ENCODE peak calls at places on chromosomes 5 and 9, in four cellular contexts. M, R, Y and C are unnamed samples.

GRCh38 chr5:65926893-65927292 is 518 bp downstream of the ERBIN start:
- DNase-seq in Y (no peak), M (no peak), R (no peak), C (no peak)

GRCh38 chr9:120778758-120779157 is 14.5 kb downstream of the FBXW2 start:
- DNase-seq in Y (no peak), M (no peak), R (no peak), C (no peak)

GRCh38 chr5:122229551-122229950 is 82.5 kb upstream of the SNCAIP start:
- DNase-seq in R (no peak), M (no peak), Y (no peak), C (no peak)

GRCh38 chr9:123925820-123926219 is 4.1 kb downstream of the DENND1A start:
- DNase-seq in M (no peak), R (no peak), Y (peak), C (no peak)

GRCh38 chr9:128552153-128552743 is at the start of gene SPTAN1:
- DNase-seq in M (peak), R (peak), Y (peak), C (peak)

GRCh38 chr5:55918097-55919035 is 67.2 kb downstream of the IL31RA start:
- DNase-seq in Y (no peak), M (no peak), R (no peak), C (peak)

GRCh38 chr5:143051244-143052058 is 281.3 kb downstream of the ARHGAP26 start:
- DNase-seq in R (no peak), M (peak), Y (peak), C (no peak)

GRCh38 chr9:80707120-80707519 is 982.2 kb downstream of the TLE1 start:
- DNase-seq in M (peak), Y (peak), R (no peak), C (no peak)

GRCh38 chr9:134602547-134603362 is 38.8 kb upstream of the COL5A1 start:
- DNase-seq in R (peak), Y (peak), M (peak), C (peak)

GRCh38 chr5:532521-533242 is 8.4 kb upstream of the SLC9A3 start:
- DNase-seq in R (peak), Y (no peak), M (no peak), C (no peak)

GRCh38 chr5:164132358-164132757 is 626.9 kb downstream of the MAT2B start:
- DNase-seq in Y (no peak), R (no peak), M (no peak), C (no peak)

GRCh38 chr5:133118741-133119140 is 66.9 kb downstream of the HSPA4 start:
- DNase-seq in M (no peak), R (peak), Y (no peak), C (no peak)

GRCh38 chr9:128159073-128159783 is 837 bp upstream of the BBLN start:
- DNase-seq in Y (no peak), M (no peak), R (peak), C (no peak)

GRCh38 chr9:79858509-79858908 is 286.7 kb downstream of the TLE4 start:
- DNase-seq in R (no peak), M (peak), Y (peak), C (no peak)

GRCh38 chr5:138148811-138149210 is 9.6 kb upstream of the NME5 start:
- DNase-seq in R (peak), Y (peak), M (peak), C (no peak)

GRCh38 chr5:180977852-180978251 is 10.8 kb upstream of the BTNL3 start:
- DNase-seq in Y (no peak), M (no peak), R (no peak), C (no peak)

GRCh38 chr5:144202725-144203124 is 32.1 kb downstream of the KCTD16 start:
- DNase-seq in Y (no peak), M (no peak), R (no peak), C (no peak)

GRCh38 chr5:142178651-142179050 is 70.1 kb downstream of the NDFIP1 start:
- DNase-seq in M (no peak), R (no peak), Y (no peak), C (no peak)

GRCh38 chr9:110942522-110942921 is 95.7 kb downstream of the LPAR1 start:
- DNase-seq in M (peak), Y (peak), R (no peak), C (no peak)

GRCh38 chr5:51632794-51633193 is 249.5 kb downstream of the ISL1 start:
- DNase-seq in M (no peak), R (peak), Y (no peak), C (no peak)

GRCh38 chr5:16304846-16305245 is 125.3 kb upstream of the MARCHF11 start:
- DNase-seq in R (no peak), M (no peak), Y (peak), C (no peak)

GRCh38 chr5:154285661-154286408 is 95.3 kb downstream of the GALNT10 start:
- DNase-seq in Y (peak), M (peak), R (no peak), C (no peak)

GRCh38 chr5:981466-981865 is 27.1 kb upstream of the NKD2 start:
- DNase-seq in M (no peak), Y (no peak), R (no peak), C (no peak)

GRCh38 chr9:96025995-96026572 is 150.6 kb downstream of the ERCC6L2 start:
- DNase-seq in Y (no peak), R (peak), M (no peak), C (no peak)

GRCh38 chr5:1901081-1901480 is 18.4 kb upstream of the IRX4 start:
- DNase-seq in R (no peak), M (no peak), Y (no peak), C (no peak)

GRCh38 chr5:83475540-83476469 is 4.3 kb downstream of the VCAN start:
- DNase-seq in R (no peak), M (peak), Y (peak), C (no peak)

GRCh38 chr9:128372188-128372641 is 1.0 kb downstream of the URM1 start:
- DNase-seq in M (no peak), Y (no peak), R (no peak), C (no peak)

GRCh38 chr5:81779125-81779934 is 28.4 kb upstream of the SSBP2 start:
- DNase-seq in Y (peak), M (no peak), R (peak), C (peak)

GRCh38 chr5:14249258-14250093 is 106.3 kb downstream of the TRIO start:
- DNase-seq in M (no peak), R (no peak), Y (no peak), C (no peak)
- H3K4me3 ChIP-seq in M (no peak), R (no peak), Y (no peak), C (no peak)

DNA sequence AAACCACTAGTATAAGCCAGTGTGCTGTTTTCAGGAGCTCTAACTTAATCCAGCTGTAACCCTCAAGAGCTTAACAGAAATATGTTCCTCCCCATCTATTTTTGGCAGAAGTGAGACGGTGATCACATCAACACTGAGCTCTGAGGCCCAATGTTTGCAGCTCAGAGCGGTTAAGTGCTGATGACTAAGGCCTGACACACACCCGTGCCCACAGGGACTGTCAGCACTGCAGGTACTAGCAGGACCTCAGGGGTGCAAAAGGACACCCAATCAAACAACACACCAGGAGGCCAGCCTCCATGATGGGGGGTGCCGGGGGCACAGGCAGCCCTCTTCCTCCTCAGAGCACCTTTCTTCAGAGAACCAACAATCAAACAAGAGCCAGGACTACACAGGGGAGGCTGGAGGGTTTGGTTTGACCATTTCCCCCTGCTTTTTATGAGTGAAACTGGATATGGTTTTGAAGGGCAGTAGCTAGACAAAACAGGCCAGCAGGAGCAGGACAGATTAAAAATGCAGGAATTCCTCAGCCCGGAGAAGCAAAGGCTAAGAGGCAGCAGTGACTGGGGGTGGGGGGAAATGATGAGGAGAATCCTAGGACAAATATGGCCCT is 61.3 kb downstream of the RAPGEF1 start:
- DNase-seq in M (peak), R (peak), Y (peak), C (peak)
- H3K4me3 ChIP-seq in M (no peak), R (no peak), Y (no peak), C (no peak)

DNA sequence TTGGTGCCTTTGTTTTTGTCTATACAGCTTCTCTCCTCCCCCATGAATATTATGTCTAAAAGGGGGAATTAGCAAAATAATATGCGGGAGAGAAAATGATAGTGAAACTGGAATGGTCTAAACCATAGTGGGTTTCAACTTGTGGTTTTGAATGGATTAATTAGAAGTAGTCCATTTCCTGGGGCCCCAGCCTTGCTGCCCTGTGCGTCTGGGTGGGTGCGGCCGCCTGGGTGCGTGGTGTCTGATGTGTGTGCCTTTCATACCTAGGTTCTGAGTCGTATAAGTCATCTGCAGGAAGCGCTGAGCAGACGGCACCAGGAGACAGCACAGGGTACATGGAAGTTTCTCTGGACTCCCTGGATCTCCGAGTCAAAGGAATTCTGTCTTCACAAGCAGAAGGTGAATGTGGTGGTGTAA is 120.0 kb upstream of the CACNA1B start:
- DNase-seq in Y (peak), R (no peak), M (peak), C (no peak)
- H3K4me3 ChIP-seq in Y (no peak), R (no peak), M (no peak), C (no peak)

DNA sequence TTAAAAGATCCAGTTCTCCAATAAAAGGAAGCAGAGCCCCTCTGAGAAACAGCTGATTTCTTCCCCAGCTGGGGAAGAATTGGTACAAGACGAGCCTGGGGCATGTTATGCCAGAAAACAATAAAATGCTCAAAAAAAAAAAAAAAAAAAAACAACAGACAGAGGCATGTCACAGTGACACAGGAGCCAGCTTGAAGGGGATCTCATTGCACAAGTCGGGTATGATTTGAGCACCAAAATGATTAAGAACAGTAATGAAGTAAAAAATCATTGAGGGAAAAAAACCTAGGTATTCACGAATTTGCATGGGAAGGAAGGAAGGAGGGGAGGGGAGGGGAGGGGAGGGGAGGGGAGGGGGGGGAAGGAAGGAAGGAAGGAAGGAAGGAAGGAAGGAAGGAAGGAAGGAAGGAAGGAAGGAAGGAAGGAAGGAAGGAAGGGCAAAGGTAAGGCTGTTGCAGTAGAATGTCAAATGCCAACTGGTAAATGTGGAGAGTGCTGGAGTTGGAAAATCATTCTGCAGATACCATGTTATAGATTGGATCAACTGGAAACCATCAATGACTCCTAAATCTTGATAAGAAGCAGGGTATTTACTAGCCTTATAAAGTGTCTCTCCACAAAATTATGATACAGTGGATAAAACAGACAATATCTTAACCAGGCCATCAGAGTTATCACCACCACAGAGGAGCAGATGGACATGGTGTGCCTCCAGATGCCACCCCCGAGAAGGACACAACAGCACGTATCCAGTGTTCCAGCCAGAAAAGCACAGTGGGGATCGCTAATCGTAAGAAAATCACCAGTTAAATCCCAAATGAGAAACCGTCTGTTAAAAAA is 7.2 kb downstream of the GNA14 start:
- DNase-seq in Y (no peak), M (no peak), R (no peak), C (no peak)
- H3K4me3 ChIP-seq in Y (no peak), M (no peak), R (no peak), C (no peak)

GRCh38 chr5:173330856-173331206 is 2.6 kb upstream of the STC2 start:
- DNase-seq in R (no peak), Y (no peak), M (no peak), C (peak)

GRCh38 chr5:173328896-173329369 is 719 bp upstream of the STC2 start:
- DNase-seq in Y (peak), R (no peak), M (peak), C (no peak)

GRCh38 chr5:173330151-173330855 is 2.1 kb upstream of the STC2 start:
- DNase-seq in M (no peak), R (no peak), Y (no peak), C (no peak)

GRCh38 chr5:173327948-173328895 is at the start of gene STC2:
- DNase-seq in Y (peak), R (peak), M (peak), C (peak)

GRCh38 chr5:173329370-173330150 is 1.3 kb upstream of the STC2 start:
- DNase-seq in M (no peak), Y (no peak), R (peak), C (no peak)
- H3K4me3 ChIP-seq in M (peak), Y (peak), R (peak), C (no peak)

GRCh38 chr5:79509244-79509880 is 4.6 kb downstream of the HOMER1 start:
- DNase-seq in R (no peak), Y (no peak), M (no peak), C (no peak)

GRCh38 chr5:79508354-79508753 is 5.6 kb downstream of the HOMER1 start:
- DNase-seq in Y (no peak), M (no peak), R (no peak), C (no peak)

GRCh38 chr5:79510638-79511037 is 3.3 kb downstream of the HOMER1 start:
- DNase-seq in M (no peak), Y (no peak), R (peak), C (no peak)

GRCh38 chr5:79507251-79508205 is 6.4 kb downstream of the HOMER1 start:
- DNase-seq in Y (no peak), M (no peak), R (no peak), C (no peak)

DNA sequence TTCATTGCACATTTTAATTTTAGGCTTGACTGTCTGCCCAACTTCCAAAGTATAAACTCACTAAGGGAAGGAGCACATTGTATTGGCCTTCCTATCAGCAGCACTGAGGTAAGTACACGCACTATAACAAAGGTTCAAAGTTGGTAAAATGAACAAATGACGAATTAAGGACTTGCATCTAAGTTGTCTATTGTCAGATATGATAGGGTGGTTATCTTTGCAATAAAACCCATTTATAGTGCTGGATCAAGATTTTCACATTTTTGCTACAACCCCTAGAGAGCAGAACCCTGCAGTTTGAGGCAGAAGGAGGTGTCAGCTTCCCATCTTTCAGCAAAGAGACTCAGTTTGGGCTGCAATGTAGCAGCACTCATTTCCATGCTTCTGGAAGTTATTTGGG is 5.1 kb downstream of the HOMER1 start:
- DNase-seq in M (no peak), R (no peak), Y (no peak), C (no peak)
- H3K4me3 ChIP-seq in M (no peak), R (peak), Y (no peak), C (no peak)

DNA sequence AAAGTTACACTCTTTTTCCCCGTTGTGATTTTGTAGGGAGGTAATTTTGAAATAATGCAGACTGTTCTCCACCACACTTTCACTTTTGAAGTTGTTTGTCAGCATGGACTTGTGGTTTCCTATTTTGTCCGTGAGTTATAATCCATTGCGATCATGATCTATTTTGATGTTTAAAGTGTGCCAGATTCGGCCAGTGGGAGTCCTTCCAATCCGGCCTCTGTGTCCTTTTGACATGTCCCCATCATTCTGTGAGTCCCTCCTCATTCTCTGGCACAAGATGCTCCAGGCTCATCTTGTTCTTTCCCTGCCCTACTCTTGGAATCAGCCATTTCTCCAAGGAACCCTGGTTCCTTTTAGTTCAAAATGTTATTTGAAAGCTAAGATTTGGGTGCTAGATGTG is 211.3 kb upstream of the KLF4 start:
- DNase-seq in R (no peak), Y (no peak), M (no peak), C (no peak)
- H3K4me3 ChIP-seq in R (no peak), Y (no peak), M (no peak), C (no peak)